ENCODE peak calls at places on chromosomes 12 and 14, in four cellular contexts. J, Q, I and F are unnamed samples.

GRCh38 chr12:50110127-50110761 is 1.8 kb upstream of the COX14 start:
- DNase-seq in I (peak), Q (peak), J (no peak), F (no peak)

GRCh38 chr14:86777950-86778602 is 1214.9 kb downstream of the GALC start:
- DNase-seq in I (no peak), Q (no peak), J (no peak), F (no peak)

GRCh38 chr12:130671556-130671955 is 44.5 kb downstream of the RIMBP2 start:
- DNase-seq in Q (no peak), I (no peak), J (no peak), F (no peak)

GRCh38 chr14:60637490-60638452 is 11.5 kb downstream of the SIX1 start:
- DNase-seq in J (no peak), I (no peak), Q (no peak), F (no peak)

GRCh38 chr14:73432124-73432523 is 26.2 kb downstream of the NUMB start:
- DNase-seq in Q (no peak), J (no peak), I (no peak), F (no peak)

GRCh38 chr14:102594514-102595175 is 2.2 kb downstream of the RCOR1 start:
- DNase-seq in Q (peak), I (no peak), J (peak), F (peak)

GRCh38 chr12:104220931-104221330 is 5.4 kb downstream of the TXNRD1 start:
- DNase-seq in J (no peak), Q (no peak), I (no peak), F (no peak)

GRCh38 chr12:80763874-80764273 is 47.2 kb downstream of the MYF5 start:
- DNase-seq in I (no peak), J (no peak), Q (no peak), F (no peak)

GRCh38 chr14:94213021-94213420 is 38.9 kb downstream of the PPP4R4 start:
- DNase-seq in I (no peak), J (no peak), Q (no peak), F (no peak)